ENCODE peak calls at places on chromosomes 4 and X, in ten cellular contexts. G is mucosa of descending colon; R is uterus; Q is MM.1S; O is OCI-LY7; F is ovary; B is PC-9; L is CD8-positive, alpha-beta T cell; I is IMR-90; T is tibial artery. H is an unnamed sample.
A peak's percentile ranks its signal among the peaks of the same experiment; 100 is the strongest.

GRCh38 chrX:11351375-11352295 is 58.4 kb downstream of the AMELX start:
- DNase-seq in R (peak; percentile 68), Q (no peak), O (no peak), T (peak; percentile 65), L (no peak), B (no peak), I (peak; percentile 84), G (peak; percentile 35), F (peak; percentile 48), H (no peak)

GRCh38 chr4:7238300-7238960 is 46.1 kb downstream of the SORCS2 start:
- DNase-seq in R (no peak), B (no peak), I (no peak), F (no peak), O (peak; percentile 14), T (no peak), G (no peak), Q (no peak), L (no peak), H (no peak)

GRCh38 chr4:52100062-52100461 is 49.0 kb downstream of the SPATA18 start:
- DNase-seq in Q (peak; percentile 82), R (no peak), G (no peak), L (no peak), F (no peak), B (no peak), T (no peak), O (no peak), I (no peak), H (no peak)

GRCh38 chrX:75786290-75786689 is 1.2 kb upstream of the MAGEE2 start:
- DNase-seq in G (no peak), O (no peak), B (no peak), Q (no peak), F (no peak), R (no peak), I (no peak), L (no peak), T (no peak), H (no peak)

GRCh38 chrX:2541603-2542002 is 40.8 kb upstream of the DHRSX start:
- DNase-seq in L (no peak), T (no peak), O (no peak), R (no peak), Q (no peak), I (no peak), G (no peak), B (no peak), F (no peak), H (no peak)

GRCh38 chrX:115234220-115234557 is 293 bp upstream of the LRCH2 start:
- DNase-seq in T (no peak), G (no peak), B (no peak), O (no peak), F (no peak), R (no peak), L (no peak), I (no peak), Q (no peak), H (no peak)

GRCh38 chr4:150593996-150594395 is 12.0 kb downstream of the MAB21L2 start:
- DNase-seq in Q (no peak), B (no peak), O (no peak), R (no peak), L (no peak), F (no peak), T (no peak), G (no peak), I (peak; percentile 36), H (no peak)

GRCh38 chr4:110371016-110371795 is 104.7 kb upstream of the ENPEP start:
- DNase-seq in B (no peak), O (no peak), Q (no peak), T (no peak), I (no peak), L (no peak), F (no peak), G (no peak), R (no peak), H (no peak)

GRCh38 chrX:107626481-107626880 is 1.8 kb upstream of the PRPS1 start:
- DNase-seq in Q (no peak), I (no peak), R (no peak), B (peak; percentile 58), T (no peak), F (no peak), G (no peak), O (no peak), L (no peak), H (no peak)

GRCh38 chr4:128061566-128062536 is 739 bp downstream of the LARP1B start:
- DNase-seq in G (peak; percentile 82), F (peak; percentile 51), L (peak; percentile 67), Q (peak; percentile 69), I (peak; percentile 15), B (peak; percentile 56), T (peak; percentile 75), O (peak; percentile 79), R (peak; percentile 47), H (peak; percentile 58)

GRCh38 chr4:83356899-83357661 is 22.4 kb upstream of the HPSE start:
- DNase-seq in T (no peak), B (no peak), R (no peak), F (no peak), O (no peak), L (no peak), I (peak; percentile 91), G (no peak), Q (no peak), H (no peak)

GRCh38 chrX:135480076-135480475 is 40.4 kb upstream of the INTS6L start:
- DNase-seq in L (no peak), Q (no peak), R (no peak), G (no peak), I (no peak), T (no peak), O (no peak), B (no peak), F (no peak), H (no peak)

GRCh38 chr4:6963139-6963611 is 53.5 kb downstream of the TBC1D14 start:
- DNase-seq in G (no peak), O (peak; percentile 45), R (no peak), L (no peak), B (no peak), Q (no peak), I (peak; percentile 52), F (no peak), T (peak; percentile 61), H (no peak)

GRCh38 chrX:139691493-139691842 is 16.5 kb downstream of the MCF2 start:
- DNase-seq in F (peak; percentile 16), L (no peak), I (no peak), G (no peak), T (no peak), Q (no peak), R (no peak), B (no peak), O (no peak), H (peak; percentile 42)

GRCh38 chr4:108683479-108683878 is 33.1 kb downstream of the OSTC start:
- DNase-seq in Q (peak; percentile 53), G (peak; percentile 9), L (no peak), R (no peak), B (no peak), I (peak; percentile 41), F (no peak), T (no peak), O (peak; percentile 40), H (no peak)

GRCh38 chr4:37241646-37242045 is 2.9 kb upstream of the NWD2 start:
- DNase-seq in L (no peak), B (no peak), T (no peak), I (no peak), G (no peak), F (no peak), Q (no peak), O (no peak), R (no peak), H (no peak)
- H3K9me3 ChIP-seq in L (no peaks in the 10 kb centered on the region), B (no peaks in the 10 kb centered on the region), T (no peaks in the 10 kb centered on the region), I (no peaks in the 10 kb centered on the region), G (no peaks in the 10 kb centered on the region), F (no peaks in the 10 kb centered on the region), Q (no peaks in the 10 kb centered on the region), O (no peaks in the 10 kb centered on the region), R (no peaks in the 10 kb centered on the region), H (no peaks in the 10 kb centered on the region)

GRCh38 chr4:1462009-1462767 is 55.9 kb upstream of the NKX1-1 start:
- DNase-seq in F (no peak), O (no peak), T (peak; percentile 53), Q (no peak), B (no peak), I (no peak), R (no peak), L (no peak), G (no peak), H (no peak)

GRCh38 chr4:1458581-1458980 is 52.3 kb upstream of the NKX1-1 start:
- DNase-seq in L (no peak), I (no peak), T (peak; percentile 34), Q (no peak), R (no peak), G (no peak), O (no peak), F (no peak), B (no peak), H (no peak)

GRCh38 chr4:1460967-1461868 is 55.0 kb upstream of the NKX1-1 start:
- DNase-seq in R (peak; percentile 6), L (no peak), G (no peak), Q (no peak), F (no peak), O (no peak), I (no peak), T (peak; percentile 54), B (no peak), H (no peak)

GRCh38 chr4:1459664-1460511 is 53.6 kb upstream of the NKX1-1 start:
- DNase-seq in L (no peak), T (peak; percentile 52), O (no peak), I (no peak), G (no peak), Q (no peak), F (no peak), R (peak; percentile 7), B (no peak), H (peak; percentile 69)

GRCh38 chr4:1459081-1459480 is 52.8 kb upstream of the NKX1-1 start:
- DNase-seq in L (no peak), I (no peak), F (no peak), Q (no peak), B (no peak), R (no peak), T (peak; percentile 48), G (no peak), O (no peak), H (no peak)
- H3K4me3 ChIP-seq in L (no peak overlapping the region), I (no peak overlapping the region), F (no peak overlapping the region), Q (no peak overlapping the region), B (no peak overlapping the region), R (no peak overlapping the region), T (no peak overlapping the region), G (no peak overlapping the region), O (no peak overlapping the region), H (no peak overlapping the region)

DNA sequence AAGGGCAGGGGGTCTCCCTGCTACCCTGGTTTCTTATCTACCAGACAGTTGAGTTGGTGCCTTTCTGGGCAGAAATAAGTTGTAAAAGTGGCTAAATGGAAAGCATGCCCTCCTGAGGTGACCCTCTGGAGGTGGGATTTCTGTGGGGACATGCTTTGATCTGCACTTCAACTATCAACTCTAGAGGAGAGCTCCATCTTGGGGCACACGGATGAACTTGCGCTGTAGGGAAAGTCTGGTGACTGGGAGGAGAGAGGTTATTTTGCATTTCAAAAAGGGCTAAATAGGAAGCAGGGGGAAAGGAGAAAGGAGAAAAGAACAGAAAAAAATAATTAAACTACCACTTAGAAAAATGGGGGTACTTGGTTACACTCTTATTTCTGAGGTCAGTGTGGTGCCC is 12.7 kb upstream of the RHOXF2B start:
- DNase-seq in L (no peak), O (peak; percentile 3), Q (no peak), F (no peak), B (no peak), I (no peak), G (no peak), R (no peak), T (no peak), H (no peak)
- TF ChIP-seq CTCF in L (no peak), O (peak; percentile 38), Q (no peak), F (no peak), B (no peak), I (no peak), G (no peak), R (no peak), T (no peak), H (no peak)

GRCh38 chr4:43402393-43402792 is 509.9 kb downstream of the GRXCR1 start:
- DNase-seq in B (no peak), F (no peak), R (no peak), I (no peak), L (no peak), O (no peak), T (no peak), G (no peak), Q (no peak), H (no peak)
- H3K9me3 ChIP-seq in B (no peaks in the 10 kb centered on the region), F (no peaks in the 10 kb centered on the region), R (no peaks in the 10 kb centered on the region), I (peaks cover 6% of the 10 kb centered on the region), L (no peaks in the 10 kb centered on the region), O (no peaks in the 10 kb centered on the region), T (no peaks in the 10 kb centered on the region), G (peaks cover 33% of the 10 kb centered on the region), Q (no peaks in the 10 kb centered on the region), H (no peaks in the 10 kb centered on the region)